ENCODE peak calls at places on chromosome 6, in four cellular contexts. One of them, this sample, is unnamed.
A peak's percentile ranks its signal among the peaks of the same experiment; 100 is the strongest.

GRCh38 chr6:113970808-113971676 is at the start of gene HDAC2:
- DNase-seq in IMR-90: peak; percentile 77
- DNase-seq in K562: peak; percentile 92
- DNase-seq in HepG2: peak; percentile 67
- DNase-seq in this sample: peak; percentile 84

GRCh38 chr6:166466178-166467122 is 83.7 kb upstream of the MPC1 start:
- DNase-seq in IMR-90: peak; percentile 89
- DNase-seq in K562: no peak
- DNase-seq in HepG2: no peak
- DNase-seq in this sample: no peak

GRCh38 chr6:164200071-164200470 is 785.6 kb downstream of the QKI start:
- DNase-seq in K562: no peak
- DNase-seq in IMR-90: no peak
- DNase-seq in HepG2: no peak
- DNase-seq in this sample: no peak

GRCh38 chr6:22113046-22113766 is 183.6 kb downstream of the PRL start:
- DNase-seq in K562: no peak
- DNase-seq in HepG2: no peak
- DNase-seq in IMR-90: peak; percentile 100
- DNase-seq in this sample: peak; percentile 55

GRCh38 chr6:12275084-12275483 is 15.1 kb upstream of the EDN1 start:
- DNase-seq in IMR-90: no peak
- DNase-seq in K562: peak; percentile 44
- DNase-seq in HepG2: no peak
- DNase-seq in this sample: no peak

GRCh38 chr6:110944681-110945151 is 13.8 kb upstream of the GTF3C6 start:
- DNase-seq in HepG2: peak; percentile 9
- DNase-seq in IMR-90: peak; percentile 93
- DNase-seq in K562: peak; percentile 47
- DNase-seq in this sample: peak; percentile 86

GRCh38 chr6:152983637-152984386 is 971 bp upstream of the FBXO5 start:
- DNase-seq in K562: peak; percentile 93
- DNase-seq in IMR-90: peak; percentile 78
- DNase-seq in HepG2: peak; percentile 60
- DNase-seq in this sample: peak; percentile 66

GRCh38 chr6:122653094-122653493 is 42.9 kb downstream of the PKIB start:
- DNase-seq in K562: no peak
- DNase-seq in HepG2: peak; percentile 11
- DNase-seq in IMR-90: peak; percentile 55
- DNase-seq in this sample: no peak

GRCh38 chr6:111306104-111306888 is 176.7 kb downstream of the REV3L start:
- DNase-seq in K562: no peak
- DNase-seq in IMR-90: no peak
- DNase-seq in HepG2: no peak
- DNase-seq in this sample: peak; percentile 8

GRCh38 chr6:52364480-52365166 is 2.7 kb downstream of the PAQR8 start:
- DNase-seq in IMR-90: no peak
- DNase-seq in HepG2: no peak
- DNase-seq in K562: no peak
- DNase-seq in this sample: no peak

GRCh38 chr6:46221221-46221793 is 50.5 kb upstream of the ENPP5 start:
- DNase-seq in K562: peak; percentile 38
- DNase-seq in HepG2: peak; percentile 26
- DNase-seq in IMR-90: peak; percentile 16
- DNase-seq in this sample: peak; percentile 1

GRCh38 chr6:156449128-156449527 is 328.1 kb upstream of the ARID1B start:
- DNase-seq in K562: no peak
- DNase-seq in HepG2: no peak
- DNase-seq in IMR-90: no peak
- DNase-seq in this sample: no peak

GRCh38 chr6:15243994-15244604 is 1.8 kb upstream of the JARID2 start:
- DNase-seq in HepG2: no peak
- DNase-seq in K562: peak; percentile 55
- DNase-seq in IMR-90: no peak
- DNase-seq in this sample: no peak

GRCh38 chr6:151067684-151068596 is 171.8 kb upstream of the AKAP12 start:
- DNase-seq in K562: no peak
- DNase-seq in HepG2: peak; percentile 96
- DNase-seq in IMR-90: peak; percentile 97
- DNase-seq in this sample: peak; percentile 74

GRCh38 chr6:104505838-104506237 is 353.9 kb downstream of the HACE1 start:
- DNase-seq in K562: no peak
- DNase-seq in IMR-90: no peak
- DNase-seq in HepG2: no peak
- DNase-seq in this sample: no peak

GRCh38 chr6:29813809-29814208 is 13.8 kb upstream of the HLA-G start:
- DNase-seq in K562: peak; percentile 69
- DNase-seq in IMR-90: peak; percentile 8
- DNase-seq in HepG2: peak; percentile 17
- DNase-seq in this sample: no peak

GRCh38 chr6:16286151-16286522 is 47.8 kb downstream of the GMPR start:
- DNase-seq in K562: peak; percentile 62
- DNase-seq in IMR-90: peak; percentile 38
- DNase-seq in HepG2: peak; percentile 37
- DNase-seq in this sample: peak; percentile 55

GRCh38 chr6:118739976-118740771 is 88.8 kb upstream of the CEP85L start:
- DNase-seq in HepG2: no peak
- DNase-seq in K562: peak; percentile 45
- DNase-seq in IMR-90: peak; percentile 34
- DNase-seq in this sample: no peak

GRCh38 chr6:113362542-113363430 is 494.4 kb upstream of the MARCKS start:
- DNase-seq in HepG2: no peak
- DNase-seq in IMR-90: peak; percentile 20
- DNase-seq in K562: peak; percentile 15
- DNase-seq in this sample: no peak

GRCh38 chr6:111565316-111566221 is 40.1 kb downstream of the TRAF3IP2 start:
- DNase-seq in IMR-90: no peak
- DNase-seq in K562: peak; percentile 29
- DNase-seq in HepG2: peak; percentile 30
- DNase-seq in this sample: peak; percentile 19

GRCh38 chr6:106181664-106182418 is 95.7 kb downstream of the PRDM1 start:
- DNase-seq in K562: no peak
- DNase-seq in IMR-90: peak; percentile 88
- DNase-seq in HepG2: no peak
- DNase-seq in this sample: no peak

GRCh38 chr6:51495016-51495805 is 592.2 kb downstream of the PKHD1 start:
- DNase-seq in IMR-90: no peak
- DNase-seq in HepG2: no peak
- DNase-seq in K562: no peak
- DNase-seq in this sample: no peak

GRCh38 chr6:154953644-154954043 is 41.5 kb upstream of the TIAM2 start:
- DNase-seq in HepG2: no peak
- DNase-seq in IMR-90: no peak
- DNase-seq in K562: no peak
- DNase-seq in this sample: no peak

GRCh38 chr6:47698342-47698787 is at the start of gene ADGRF4:
- DNase-seq in HepG2: no peak
- DNase-seq in IMR-90: peak; percentile 58
- DNase-seq in K562: peak; percentile 16
- DNase-seq in this sample: peak; percentile 82

GRCh38 chr6:156601821-156602301 is 175.3 kb upstream of the ARID1B start:
- DNase-seq in K562: no peak
- DNase-seq in HepG2: no peak
- DNase-seq in IMR-90: no peak
- DNase-seq in this sample: no peak

GRCh38 chr6:94377835-94378234 is 958.5 kb upstream of the EPHA7 start:
- DNase-seq in IMR-90: no peak
- DNase-seq in HepG2: no peak
- DNase-seq in K562: no peak
- DNase-seq in this sample: no peak

GRCh38 chr6:3764516-3765333 is 13.2 kb upstream of the PXDC1 start:
- DNase-seq in HepG2: no peak
- DNase-seq in K562: no peak
- DNase-seq in IMR-90: no peak
- DNase-seq in this sample: no peak

GRCh38 chr6:98824163-98824906 is 10.0 kb upstream of the POU3F2 start:
- DNase-seq in K562: no peak
- DNase-seq in IMR-90: no peak
- DNase-seq in HepG2: no peak
- DNase-seq in this sample: no peak
- TF ChIP-seq MAZ in K562: no peak
- TF ChIP-seq MAZ in IMR-90: no peak
- TF ChIP-seq MAZ in HepG2: no peak
- TF ChIP-seq MAZ in this sample: no peak

GRCh38 chr6:73511796-73512195 is 9.0 kb downstream of the EEF1A1 start:
- DNase-seq in HepG2: no peak
- DNase-seq in IMR-90: peak; percentile 8
- DNase-seq in K562: no peak
- DNase-seq in this sample: no peak

GRCh38 chr6:73516712-73517489 is 3.9 kb downstream of the EEF1A1 start:
- DNase-seq in IMR-90: peak; percentile 14
- DNase-seq in K562: no peak
- DNase-seq in HepG2: no peak
- DNase-seq in this sample: no peak

GRCh38 chr6:73513496-73513854 is 7.4 kb downstream of the EEF1A1 start:
- DNase-seq in K562: no peak
- DNase-seq in IMR-90: peak; percentile 51
- DNase-seq in HepG2: no peak
- DNase-seq in this sample: peak; percentile 20

GRCh38 chr6:73514746-73515110 is 6.1 kb downstream of the EEF1A1 start:
- DNase-seq in HepG2: no peak
- DNase-seq in K562: peak; percentile 62
- DNase-seq in IMR-90: peak; percentile 34
- DNase-seq in this sample: no peak

DNA sequence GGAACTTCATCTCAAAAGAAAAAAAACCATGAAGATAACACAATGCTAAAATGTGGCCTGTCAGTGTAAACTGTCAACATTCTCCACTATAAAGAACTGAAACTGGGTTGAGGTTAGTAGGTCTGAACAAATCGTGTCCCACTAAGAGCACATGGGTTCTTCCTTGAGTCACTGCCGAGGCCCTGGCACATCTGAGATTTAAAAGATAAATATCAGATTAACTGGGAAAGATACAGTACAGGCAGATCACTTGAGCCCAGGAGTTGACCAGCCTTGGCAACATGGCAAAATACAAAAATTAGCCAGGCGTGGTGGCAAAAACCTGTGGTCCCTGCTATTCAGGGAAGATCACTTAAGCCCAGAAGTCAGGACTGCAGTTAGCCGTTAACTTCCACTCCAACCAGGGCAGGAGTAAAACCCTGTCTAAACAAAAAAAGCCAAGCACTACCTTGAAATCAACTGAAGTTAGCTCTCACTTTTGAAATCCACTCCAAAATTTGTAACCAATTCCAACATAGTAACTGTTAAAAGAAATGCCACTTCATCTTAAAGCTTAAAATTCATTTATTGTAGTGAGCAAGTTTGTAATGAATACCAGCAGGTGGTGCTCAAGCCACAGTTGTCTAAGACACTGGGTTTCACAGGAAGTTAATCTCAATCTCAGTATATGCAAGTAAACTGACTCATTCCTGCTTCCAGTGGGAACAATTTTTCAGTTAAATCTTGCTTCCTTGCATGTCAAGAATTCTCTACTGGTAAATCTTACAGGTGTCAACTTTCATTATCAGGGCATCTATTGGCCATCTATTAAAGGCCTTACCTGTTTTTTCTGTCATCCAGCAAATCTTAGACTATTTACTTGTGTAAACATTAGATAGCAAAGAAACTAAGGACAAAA is 5.4 kb downstream of the EEF1A1 start:
- DNase-seq in IMR-90: peak; percentile 88
- DNase-seq in K562: peak; percentile 79
- DNase-seq in HepG2: peak; percentile 73
- DNase-seq in this sample: no peak
- TF ChIP-seq MAZ in IMR-90: no peak
- TF ChIP-seq MAZ in K562: no peak
- TF ChIP-seq MAZ in HepG2: no peak
- TF ChIP-seq MAZ in this sample: peak; percentile 4

GRCh38 chr6:41466437-41466990 is 79.7 kb upstream of the FOXP4 start:
- DNase-seq in IMR-90: no peak
- DNase-seq in HepG2: no peak
- DNase-seq in K562: no peak
- DNase-seq in this sample: no peak
- TF ChIP-seq MAZ in IMR-90: no peak
- TF ChIP-seq MAZ in HepG2: no peak
- TF ChIP-seq MAZ in K562: no peak
- TF ChIP-seq MAZ in this sample: no peak

GRCh38 chr6:159578629-159579028 is 114.4 kb downstream of the SOD2 start:
- DNase-seq in IMR-90: no peak
- DNase-seq in K562: no peak
- DNase-seq in HepG2: no peak
- DNase-seq in this sample: peak; percentile 10

GRCh38 chr6:159586684-159587083 is 106.4 kb downstream of the SOD2 start:
- DNase-seq in IMR-90: no peak
- DNase-seq in HepG2: no peak
- DNase-seq in K562: no peak
- DNase-seq in this sample: no peak

GRCh38 chr6:159577564-159577963 is 115.5 kb downstream of the SOD2 start:
- DNase-seq in IMR-90: peak; percentile 4
- DNase-seq in HepG2: no peak
- DNase-seq in K562: no peak
- DNase-seq in this sample: no peak

DNA sequence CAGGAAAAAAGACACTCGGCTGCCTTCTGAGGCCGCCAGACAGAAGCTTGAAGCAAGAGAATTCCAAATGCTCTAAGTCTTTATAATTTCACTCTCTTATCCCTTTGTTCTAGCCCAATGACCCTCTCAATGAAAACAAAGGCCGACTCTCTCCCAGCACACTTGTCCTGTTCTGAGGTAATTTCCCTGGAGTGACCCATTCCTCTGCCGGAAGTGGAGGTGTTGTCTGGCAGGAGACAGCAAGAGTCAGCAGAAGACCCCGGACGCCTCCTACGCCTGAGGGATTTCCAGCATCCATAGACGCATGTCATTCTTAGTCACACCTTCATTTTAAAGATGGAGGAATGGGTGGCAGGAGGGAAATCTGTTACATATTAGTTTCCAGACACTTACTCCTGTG is 110.3 kb downstream of the SOD2 start:
- DNase-seq in HepG2: no peak
- DNase-seq in K562: no peak
- DNase-seq in IMR-90: no peak
- DNase-seq in this sample: no peak
- TF ChIP-seq MAZ in HepG2: no peak
- TF ChIP-seq MAZ in K562: no peak
- TF ChIP-seq MAZ in IMR-90: no peak
- TF ChIP-seq MAZ in this sample: no peak

GRCh38 chr6:133396630-133397335 is 155.6 kb downstream of the EYA4 start:
- DNase-seq in IMR-90: peak; percentile 40
- DNase-seq in K562: no peak
- DNase-seq in HepG2: no peak
- DNase-seq in this sample: no peak
- TF ChIP-seq MAZ in IMR-90: no peak
- TF ChIP-seq MAZ in K562: no peak
- TF ChIP-seq MAZ in HepG2: no peak
- TF ChIP-seq MAZ in this sample: no peak